ENCODE peak calls at places on chromosomes 11 and 22, in nine cellular contexts. B, X, O, M, H, D, W, K and P are unnamed samples.

GRCh38 chr11:33732176-33732575 is 4.0 kb downstream of the CD59 start:
- DNase-seq in X (no peak), D (no peak), H (no peak), B (no peak), W (no peak), K (no peak), M (no peak), O (no peak), P (no peak)

GRCh38 chr22:32702421-32702820 is 99.1 kb upstream of the TIMP3 start:
- DNase-seq in H (no peak), X (no peak), D (no peak), M (no peak), O (no peak), B (no peak), W (no peak), K (no peak), P (no peak)

GRCh38 chr11:12962306-12962705 is 46.8 kb upstream of the RASSF10 start:
- DNase-seq in K (no peak), M (no peak), W (no peak), X (no peak), O (no peak), H (no peak), B (no peak), D (no peak), P (no peak)

GRCh38 chr11:19953342-19953741 is 206.9 kb downstream of the DBX1 start:
- DNase-seq in H (no peak), M (no peak), B (peak; percentile 21), D (peak; percentile 75), W (no peak), K (no peak), X (no peak), O (no peak), P (no peak)

GRCh38 chr11:112734207-112734606 is 227.0 kb upstream of the NCAM1 start:
- DNase-seq in K (no peak), M (no peak), D (peak; percentile 8), W (no peak), B (no peak), O (peak; percentile 80), H (no peak), X (no peak), P (no peak)

GRCh38 chr22:41998361-41999261 is at the start of gene WBP2NL:
- DNase-seq in K (no peak), H (peak; percentile 82), B (peak; percentile 78), M (no peak), D (peak; percentile 82), O (no peak), W (peak; percentile 14), X (peak; percentile 47), P (peak; percentile 90)

GRCh38 chr22:17057959-17058814 is 26.6 kb upstream of the IL17RA start:
- DNase-seq in X (no peak), M (peak; percentile 66), B (peak; percentile 37), W (peak; percentile 54), K (peak; percentile 45), H (peak; percentile 1), O (peak; percentile 71), D (peak; percentile 69), P (peak; percentile 67)

GRCh38 chr11:79170289-79170688 is 270.5 kb downstream of the TENM4 start:
- DNase-seq in K (no peak), M (no peak), H (no peak), O (no peak), W (no peak), B (no peak), D (no peak), X (no peak), P (no peak)

GRCh38 chr22:26643368-26644100 is 13.9 kb upstream of the MIAT start:
- DNase-seq in X (no peak), K (no peak), O (no peak), H (no peak), M (no peak), D (no peak), B (no peak), W (no peak), P (no peak)

GRCh38 chr11:40403321-40403720 is 1056.1 kb downstream of the LRRC4C start:
- DNase-seq in M (no peak), W (no peak), K (no peak), D (no peak), O (no peak), X (no peak), B (no peak), H (no peak), P (no peak)